ENCODE peak calls at places on chromosomes 7 and 10, in seven cellular contexts. E is HepG2, C is H1, Y is HCT116, I is K562, M is SK-N-SH, P is GM12878. Q is an unnamed sample.
A peak's percentile ranks its signal among the peaks of the same experiment; 100 is the strongest.

GRCh38 chr10:4692206-4692605 is 133.8 kb upstream of the AKR1E2 start:
- DNase-seq in C (no peak), Y (no peak), P (no peak), M (no peak), E (no peak), I (no peak), Q (no peak)

GRCh38 chr10:56585447-56586171 is 224.6 kb upstream of the ZWINT start:
- DNase-seq in P (no peak), I (no peak), Y (no peak), E (no peak), C (peak; percentile 42), M (no peak), Q (no peak)

GRCh38 chr10:28628184-28628893 is 49.0 kb upstream of the BAMBI start:
- DNase-seq in P (no peak), C (peak; percentile 87), E (peak; percentile 62), M (peak; percentile 79), I (peak; percentile 88), Y (peak; percentile 63), Q (peak; percentile 86)

GRCh38 chr7:114931656-114932011 is 9.7 kb downstream of the MDFIC start:
- DNase-seq in M (no peak), P (no peak), C (no peak), E (no peak), I (no peak), Y (no peak), Q (no peak)

GRCh38 chr7:105013818-105014724 is at the start of gene KMT2E:
- DNase-seq in Y (peak; percentile 57), I (peak; percentile 83), M (peak; percentile 92), P (peak; percentile 59), E (peak; percentile 69), C (peak; percentile 93), Q (peak; percentile 69)

GRCh38 chr10:44878704-44879530 is 32.2 kb upstream of the TMEM72 start:
- DNase-seq in C (peak; percentile 90), P (no peak), I (peak; percentile 73), E (peak; percentile 49), Y (no peak), M (peak; percentile 86), Q (peak; percentile 71)

GRCh38 chr7:137882806-137883205 is 36.0 kb upstream of the DGKI start:
- DNase-seq in P (no peak), Y (no peak), E (no peak), I (no peak), C (no peak), M (no peak), Q (no peak)

GRCh38 chr7:81299272-81299671 is 380.4 kb upstream of the SEMA3C start:
- DNase-seq in E (no peak), C (no peak), I (no peak), Y (peak; percentile 29), P (no peak), M (no peak), Q (no peak)

GRCh38 chr10:3095373-3096139 is 28.2 kb downstream of the PFKP start:
- DNase-seq in P (peak; percentile 25), Y (peak; percentile 97), E (peak; percentile 89), I (peak; percentile 80), M (no peak), C (no peak), Q (no peak)

GRCh38 chr7:1223196-1224092 is 9.2 kb upstream of the UNCX start:
- DNase-seq in M (no peak), E (peak; percentile 10), C (peak; percentile 59), Y (no peak), I (no peak), P (no peak), Q (no peak)
- H3K9ac ChIP-seq in M (no peak overlapping the region), E (no peak overlapping the region), C (no peak overlapping the region), Y (no peak overlapping the region), I (no peak overlapping the region), P (no peak overlapping the region), Q (peak overlapping the region; percentile 61)

DNA sequence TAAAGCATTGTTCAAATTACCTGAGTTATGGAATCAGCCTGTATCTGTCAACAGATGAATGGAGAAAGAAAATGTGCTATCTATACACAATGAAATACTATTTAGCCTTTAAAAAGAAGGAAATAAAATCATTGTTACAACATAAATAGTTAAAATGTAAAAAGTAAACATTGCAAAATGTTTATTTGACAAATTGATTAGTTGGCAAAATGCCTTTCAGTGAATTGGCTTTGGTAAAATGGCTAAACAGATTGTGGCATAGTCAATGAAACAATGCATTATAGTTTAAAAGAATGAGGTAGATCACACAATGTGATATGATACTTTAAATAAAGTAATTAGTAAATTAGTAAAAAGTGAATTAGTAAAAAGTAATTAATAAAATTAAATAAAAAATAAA is 204.8 kb upstream of the MAGI2 start:
- DNase-seq in I (no peak), P (no peak), M (no peak), C (no peak), Y (no peak), E (no peak), Q (no peak)
- H3K4me3 ChIP-seq in I (no peak overlapping the region), P (no peak overlapping the region), M (no peak overlapping the region), C (no peak overlapping the region), Y (no peak overlapping the region), E (no peak overlapping the region), Q (no peak overlapping the region)

GRCh38 chr10:93065675-93066543 is 5.3 kb downstream of the CYP26C1 start:
- DNase-seq in E (no peak), P (no peak), Y (no peak), C (no peak), I (no peak), M (peak; percentile 76), Q (no peak)
- TF ChIP-seq YY1 in E (no peak), P (no peak), Y (no peak), C (no peak), I (no peak), M (no peak), Q (no peak)

DNA sequence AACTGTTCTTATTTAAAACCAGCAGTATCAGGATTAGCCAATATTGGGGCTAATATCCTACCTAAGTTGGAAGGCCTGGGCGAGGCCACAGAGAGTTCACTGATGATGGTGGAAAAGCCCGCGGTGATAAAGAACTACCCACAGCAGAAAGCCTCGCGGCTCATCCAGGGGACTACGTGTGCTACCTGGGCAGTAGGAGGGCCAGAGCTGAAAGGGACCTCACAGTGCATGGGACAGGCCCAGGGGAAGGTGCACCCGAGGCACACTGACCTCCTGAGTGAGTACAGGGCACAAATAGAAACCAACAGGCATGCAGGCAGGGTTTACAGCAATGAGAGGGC is 1.4 kb downstream of the WDR86 start:
- DNase-seq in M (no peak), E (no peak), Y (no peak), I (no peak), P (no peak), C (no peak), Q (no peak)
- H3K9ac ChIP-seq in M (no peak overlapping the region), E (peak overlapping the region; percentile 30), Y (no peak overlapping the region), I (peak overlapping the region; percentile 26), P (no peak overlapping the region), C (peak overlapping the region; percentile 16), Q (peak overlapping the region; percentile 50)